ENCODE peak calls at places on chromosomes 13 and 19, in ten cellular contexts. Z is esophagus muscularis mucosa, M is tibial nerve, N is heart right ventricle, K is adrenal gland, E is uterus, R is tibial artery, G is left ventricle myocardium inferior, Q is SK-N-SH, J is fibroblast of lung. Y is an unnamed sample.

GRCh38 chr13:48315981-48316380 is 12.4 kb downstream of the RB1 start:
- DNase-seq in N (peak; percentile 21), G (peak; percentile 15), J (no peak), Z (no peak), Q (no peak), R (no peak), M (no peak), E (no peak), K (no peak), Y (peak; percentile 8)

GRCh38 chr19:44587863-44588752 is 25.3 kb upstream of the IGSF23 start:
- DNase-seq in R (no peak), N (no peak), M (no peak), E (no peak), Z (no peak), K (no peak), Q (no peak), G (no peak), J (peak; percentile 95), Y (no peak)

GRCh38 chr13:75635101-75635620 is 969 bp upstream of the LMO7 start:
- DNase-seq in Q (no peak), Z (no peak), G (no peak), E (no peak), N (no peak), R (no peak), M (no peak), J (peak; percentile 39), K (no peak), Y (no peak)

GRCh38 chr13:77751513-77752456 is 54.3 kb downstream of the SLAIN1 start:
- DNase-seq in Z (no peak), Q (peak; percentile 23), G (no peak), E (peak; percentile 17), K (peak; percentile 45), M (no peak), R (no peak), J (peak; percentile 29), N (no peak), Y (no peak)

GRCh38 chr19:18274776-18275356 is 614 bp upstream of the IQCN start:
- DNase-seq in Z (peak; percentile 95), N (peak; percentile 89), J (peak; percentile 86), Q (no peak), G (peak; percentile 87), K (peak; percentile 93), M (peak; percentile 76), R (peak; percentile 86), E (peak; percentile 89), Y (peak; percentile 85)

GRCh38 chr19:4914736-4915501 is 5.6 kb downstream of the UHRF1 start:
- DNase-seq in N (no peak), E (no peak), R (no peak), Q (no peak), M (no peak), K (no peak), J (peak; percentile 87), Z (no peak), G (no peak), Y (no peak)

GRCh38 chr19:33388231-33388816 is 14.8 kb downstream of the CEBPG start:
- DNase-seq in M (no peak), Z (no peak), J (no peak), Q (peak; percentile 34), E (no peak), R (no peak), N (no peak), G (peak; percentile 27), K (no peak), Y (peak; percentile 19)

GRCh38 chr13:20462533-20462915 is 63.1 kb downstream of the CRYL1 start:
- DNase-seq in M (no peak), E (no peak), N (no peak), K (no peak), G (no peak), J (no peak), R (no peak), Z (no peak), Q (no peak), Y (no peak)

GRCh38 chr19:41248895-41249294 is 15.3 kb upstream of the HNRNPUL1 start:
- DNase-seq in R (no peak), Q (no peak), Z (no peak), M (no peak), K (no peak), G (no peak), E (no peak), N (no peak), J (no peak), Y (no peak)

GRCh38 chr13:81106348-81106747 is 765.4 kb upstream of the SPRY2 start:
- DNase-seq in K (no peak), Q (no peak), E (no peak), R (no peak), Z (no peak), M (no peak), N (no peak), G (no peak), J (no peak), Y (no peak)

GRCh38 chr13:110913322-110913721 is 1.5 kb downstream of the ANKRD10 start:
- DNase-seq in K (no peak), G (no peak), R (no peak), E (no peak), M (no peak), N (no peak), J (peak; percentile 33), Q (no peak), Z (no peak), Y (no peak)

GRCh38 chr13:110915874-110916670 is 1.2 kb upstream of the ANKRD10 start:
- DNase-seq in Z (no peak), G (no peak), E (no peak), R (no peak), J (peak; percentile 78), K (no peak), N (no peak), Q (no peak), M (no peak), Y (no peak)

GRCh38 chr13:110913911-110914292 is 967 bp downstream of the ANKRD10 start:
- DNase-seq in J (no peak), R (no peak), E (peak; percentile 46), Q (no peak), K (peak; percentile 58), N (no peak), G (no peak), Z (no peak), M (no peak), Y (no peak)

GRCh38 chr13:110915057-110915873 is at the start of gene ANKRD10:
- DNase-seq in J (peak; percentile 97), N (peak; percentile 99), M (peak; percentile 98), R (peak; percentile 99), Q (peak; percentile 98), Z (peak; percentile 99), G (peak; percentile 99), K (peak; percentile 99), E (peak; percentile 99), Y (peak; percentile 100)

DNA sequence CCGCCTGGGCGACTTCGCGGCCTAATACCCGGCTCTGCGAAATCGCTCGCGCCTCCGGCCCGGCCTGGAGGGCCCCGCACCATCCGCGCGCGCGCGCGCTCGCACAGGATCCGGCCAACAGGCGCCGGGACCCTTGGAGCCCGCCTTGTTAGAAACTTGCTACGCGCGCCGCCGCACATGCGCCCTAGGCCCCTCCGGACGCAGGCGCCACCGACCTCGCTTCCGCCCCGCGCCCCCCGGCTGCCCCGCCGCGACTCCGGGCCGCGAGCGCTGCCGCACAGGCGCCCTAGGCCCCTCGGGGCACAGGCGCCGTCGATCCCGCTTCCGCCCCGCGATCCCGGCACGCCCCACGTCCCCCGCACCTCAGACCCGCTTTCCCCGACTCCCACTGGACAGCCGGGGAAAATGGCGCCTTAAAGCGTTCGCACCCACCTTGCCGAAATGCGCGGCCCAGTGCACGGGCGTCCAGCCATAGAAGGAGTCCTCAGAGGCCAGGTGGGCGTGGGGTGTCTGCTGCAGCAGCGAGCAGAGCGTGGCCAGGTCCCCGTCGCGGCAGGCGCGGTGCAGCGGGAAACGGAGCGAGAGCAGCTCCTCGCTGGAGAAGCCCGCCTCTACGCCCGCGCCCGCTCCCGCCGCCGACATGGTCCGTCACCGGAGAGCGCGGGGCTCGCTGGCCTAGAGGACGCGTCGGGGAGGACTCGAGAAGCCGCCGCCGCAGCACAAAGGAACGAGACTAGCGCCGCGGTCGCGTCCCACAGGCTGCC is 394 bp downstream of the ANKRD10 start:
- DNase-seq in K (peak; percentile 66), N (peak; percentile 88), Q (peak; percentile 88), M (peak; percentile 52), R (peak; percentile 83), Z (peak; percentile 93), G (peak; percentile 90), E (peak; percentile 73), J (peak; percentile 78), Y (peak; percentile 97)
- H3K4me1 ChIP-seq in K (peaks cover 48% of the 10 kb centered on the region), N (peaks cover 51% of the 10 kb centered on the region), Q (peaks cover 14% of the 10 kb centered on the region), M (peaks cover 62% of the 10 kb centered on the region), R (peaks cover 19% of the 10 kb centered on the region), Z (peaks cover 61% of the 10 kb centered on the region), G (peaks cover 69% of the 10 kb centered on the region), E (peaks cover 4% of the 10 kb centered on the region), J (peaks cover 14% of the 10 kb centered on the region), Y (peaks cover 54% of the 10 kb centered on the region)

GRCh38 chr13:51843529-51843928 is 1.4 kb downstream of the TMEM272 start:
- DNase-seq in Q (no peak), Z (no peak), M (no peak), E (no peak), K (no peak), J (no peak), R (no peak), N (no peak), G (no peak), Y (no peak)

GRCh38 chr13:51844862-51845573 is at the start of gene TMEM272:
- DNase-seq in Q (peak; percentile 87), M (no peak), Z (no peak), K (peak; percentile 32), J (peak; percentile 20), N (peak; percentile 61), R (no peak), G (peak; percentile 42), E (peak; percentile 55), Y (peak; percentile 90)

GRCh38 chr13:51846756-51847155 is 1.8 kb upstream of the TMEM272 start:
- DNase-seq in Z (no peak), J (no peak), R (no peak), E (no peak), N (no peak), K (no peak), G (no peak), Q (no peak), M (no peak), Y (no peak)

GRCh38 chr13:51848674-51849073 is 3.7 kb upstream of the TMEM272 start:
- DNase-seq in Z (no peak), K (no peak), G (no peak), R (no peak), M (no peak), J (peak; percentile 60), N (no peak), Q (no peak), E (no peak), Y (no peak)

GRCh38 chr13:51845574-51846318 is 769 bp upstream of the TMEM272 start:
- DNase-seq in E (no peak), N (no peak), Q (no peak), M (no peak), Z (no peak), G (no peak), K (no peak), J (no peak), R (no peak), Y (no peak)
- H3K4me1 ChIP-seq in E (no peaks in the 10 kb centered on the region), N (no peaks in the 10 kb centered on the region), Q (peaks cover 7% of the 10 kb centered on the region), M (peaks cover 7% of the 10 kb centered on the region), Z (peaks cover 5% of the 10 kb centered on the region), G (peaks cover 14% of the 10 kb centered on the region), K (peaks cover 9% of the 10 kb centered on the region), J (peaks cover 2% of the 10 kb centered on the region), R (no peaks in the 10 kb centered on the region), Y (peaks cover 3% of the 10 kb centered on the region)

GRCh38 chr19:16118489-16119033 is 6.9 kb downstream of the RAB8A start:
- DNase-seq in N (no peak), K (peak; percentile 31), G (no peak), J (no peak), R (no peak), Q (no peak), E (no peak), M (no peak), Z (no peak), Y (no peak)
- H3K4me1 ChIP-seq in N (peaks cover 13% of the 10 kb centered on the region), K (peaks cover 35% of the 10 kb centered on the region), G (peaks cover 30% of the 10 kb centered on the region), J (no peaks in the 10 kb centered on the region), R (peaks cover 2% of the 10 kb centered on the region), Q (no peaks in the 10 kb centered on the region), E (peaks cover 10% of the 10 kb centered on the region), M (peaks cover 30% of the 10 kb centered on the region), Z (peaks cover 33% of the 10 kb centered on the region), Y (peaks cover 43% of the 10 kb centered on the region)

GRCh38 chr19:3364501-3364858 is 1.9 kb upstream of the NFIC start:
- DNase-seq in R (no peak), K (no peak), Z (no peak), G (no peak), E (no peak), Q (no peak), M (no peak), J (no peak), N (no peak), Y (no peak)
- H3K4me1 ChIP-seq in R (peaks cover 26% of the 10 kb centered on the region), K (peaks cover 46% of the 10 kb centered on the region), Z (peaks cover 63% of the 10 kb centered on the region), G (peaks cover 88% of the 10 kb centered on the region), E (peaks cover 16% of the 10 kb centered on the region), Q (peaks cover 18% of the 10 kb centered on the region), M (peaks cover 70% of the 10 kb centered on the region), J (peaks cover 26% of the 10 kb centered on the region), N (peaks cover 31% of the 10 kb centered on the region), Y (peaks cover 59% of the 10 kb centered on the region)

Y was measured in upper lobe of left lung.